ENCODE peak calls at places on chromosomes 3 and 15, in eight cellular contexts. H is astrocyte, Z is uterus, S is neural progenitor cell, T is pancreas, O is colonic mucosa, A is GM23248, R is coronary artery. I is an unnamed sample.

GRCh38 chr15:32919749-32920414 is 202.1 kb downstream of the GREM1 start:
- DNase-seq in H (peak), Z (no peak), S (no peak), T (no peak), O (no peak), A (peak), R (no peak), I (no peak)

GRCh38 chr15:69478259-69478687 is 25.7 kb downstream of the RPLP1 start:
- DNase-seq in H (no peak), Z (peak), S (peak), T (peak), O (peak), A (peak), R (peak), I (peak)

GRCh38 chr3:56702487-56703315 is 19.6 kb upstream of the TASOR start:
- DNase-seq in H (peak), Z (peak), S (peak), T (peak), O (peak), A (peak), R (no peak), I (peak)

GRCh38 chr3:46089237-46090011 is 62.1 kb upstream of the XCR1 start:
- DNase-seq in H (peak), Z (no peak), S (no peak), T (no peak), O (peak), A (peak), R (peak), I (no peak)

GRCh38 chr3:138921316-138922292 is 25.3 kb downstream of the FOXL2 start:
- DNase-seq in H (peak), Z (no peak), S (no peak), T (no peak), O (no peak), A (peak), R (no peak), I (no peak)

GRCh38 chr3:48563382-48563918 is at the start of gene UCN2:
- DNase-seq in H (no peak), Z (no peak), S (no peak), T (no peak), O (no peak), A (peak), R (no peak), I (no peak)

GRCh38 chr15:82043130-82043673 is 2.6 kb downstream of the MEX3B start:
- DNase-seq in H (no peak), Z (no peak), S (peak), T (no peak), O (no peak), A (no peak), R (no peak), I (no peak)

GRCh38 chr3:15647629-15648167 is 46.2 kb downstream of the BTD start:
- DNase-seq in H (peak), Z (no peak), S (no peak), T (peak), O (peak), A (peak), R (no peak), I (peak)

GRCh38 chr3:188697127-188697526 is 474.6 kb upstream of the TPRG1 start:
- DNase-seq in H (no peak), Z (no peak), S (peak), T (no peak), O (no peak), A (no peak), R (no peak), I (no peak)

GRCh38 chr3:133408366-133408765 is 8.5 kb downstream of the BFSP2 start:
- DNase-seq in H (no peak), Z (no peak), S (no peak), T (no peak), O (no peak), A (peak), R (no peak), I (no peak)

GRCh38 chr15:50166216-50166615 is 15.8 kb upstream of the SLC27A2 start:
- DNase-seq in H (peak), Z (no peak), S (no peak), T (no peak), O (no peak), A (peak), R (no peak), I (no peak)

GRCh38 chr3:127637546-127637945 is 8.6 kb downstream of the PODXL2 start:
- DNase-seq in H (no peak), Z (no peak), S (no peak), T (no peak), O (no peak), A (peak), R (no peak), I (peak)

GRCh38 chr15:57820119-57820518 is 113.6 kb downstream of the POLR2M start:
- DNase-seq in H (peak), Z (no peak), S (no peak), T (no peak), O (no peak), A (peak), R (no peak), I (no peak)

GRCh38 chr3:98602078-98602678 is 8.8 kb upstream of the CPOX start:
- DNase-seq in H (peak), Z (peak), S (peak), T (peak), O (no peak), A (peak), R (no peak), I (peak)

GRCh38 chr3:40043444-40043755 is 234.0 kb downstream of the MYRIP start:
- DNase-seq in H (peak), Z (no peak), S (no peak), T (no peak), O (no peak), A (peak), R (no peak), I (no peak)

GRCh38 chr15:55170361-55170760 is 26.4 kb downstream of the RSL24D1 start:
- DNase-seq in H (no peak), Z (no peak), S (no peak), T (no peak), O (no peak), A (no peak), R (no peak), I (no peak)

GRCh38 chr3:43629254-43629653 is 7.4 kb upstream of the ANO10 start:
- DNase-seq in H (no peak), Z (no peak), S (no peak), T (no peak), O (no peak), A (peak), R (no peak), I (no peak)

GRCh38 chr15:99232740-99233139 is 16.6 kb downstream of the TTC23 start:
- DNase-seq in H (no peak), Z (no peak), S (no peak), T (no peak), O (no peak), A (no peak), R (no peak), I (no peak)

GRCh38 chr3:48467110-48467454 is 20.5 kb downstream of the ATRIP start:
- DNase-seq in H (no peak), Z (no peak), S (no peak), T (no peak), O (no peak), A (no peak), R (no peak), I (no peak)

GRCh38 chr15:90465140-90465929 is 64.4 kb upstream of the CRTC3 start:
- DNase-seq in H (peak), Z (no peak), S (no peak), T (no peak), O (no peak), A (peak), R (no peak), I (no peak)

GRCh38 chr15:61000276-61000675 is 228.8 kb downstream of the RORA start:
- DNase-seq in H (no peak), Z (no peak), S (no peak), T (no peak), O (no peak), A (no peak), R (no peak), I (no peak)

GRCh38 chr15:63503739-63504246 is 600 bp upstream of the USP3 start:
- DNase-seq in H (peak), Z (peak), S (no peak), T (peak), O (no peak), A (peak), R (peak), I (peak)

GRCh38 chr3:122392868-122393844 is 9.2 kb downstream of the FAM162A start:
- DNase-seq in H (peak), Z (no peak), S (peak), T (no peak), O (no peak), A (peak), R (no peak), I (peak)

GRCh38 chr3:123113889-123114450 is 47.1 kb downstream of the PDIA5 start:
- DNase-seq in H (no peak), Z (no peak), S (no peak), T (no peak), O (no peak), A (no peak), R (no peak), I (no peak)

GRCh38 chr3:101637461-101637860 is 39.5 kb downstream of the ZBTB11 start:
- DNase-seq in H (no peak), Z (no peak), S (no peak), T (no peak), O (no peak), A (no peak), R (peak), I (no peak)

GRCh38 chr3:173465112-173465511 is 67.6 kb downstream of the NLGN1 start:
- DNase-seq in H (peak), Z (no peak), S (peak), T (no peak), O (no peak), A (peak), R (no peak), I (no peak)

GRCh38 chr3:105823149-105823866 is 45.5 kb downstream of the CBLB start:
- DNase-seq in H (peak), Z (peak), S (no peak), T (no peak), O (no peak), A (peak), R (no peak), I (peak)

GRCh38 chr15:64931381-64931780 is 19.7 kb downstream of the ANKDD1A start:
- DNase-seq in H (no peak), Z (peak), S (no peak), T (no peak), O (no peak), A (no peak), R (no peak), I (no peak)
- H3K4me3 ChIP-seq in H (no peak), Z (no peak), S (no peak), T (no peak), O (no peak), A (no peak), R (no peak), I (no peak)

DNA sequence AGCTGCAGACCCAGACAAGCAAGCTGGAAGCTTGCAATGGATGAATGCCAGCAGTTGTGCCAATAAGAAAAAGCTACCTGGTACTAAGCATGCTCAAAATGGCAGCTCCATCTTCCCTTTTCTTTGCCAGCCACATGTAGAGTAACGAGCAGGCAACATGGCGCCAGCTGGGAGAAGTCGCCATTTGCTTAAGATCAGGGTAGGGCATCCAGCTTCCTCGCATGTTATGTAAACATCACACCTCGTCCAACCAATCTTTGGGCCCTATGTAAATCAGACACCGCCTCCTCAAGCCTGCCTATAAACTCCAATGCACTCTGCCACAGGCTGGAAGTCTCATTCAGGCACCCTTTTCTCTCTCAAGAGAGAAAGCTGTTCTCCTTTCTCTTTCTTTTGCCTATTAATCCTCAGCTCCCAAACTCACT is 973.9 kb downstream of the FHIT start:
- DNase-seq in H (no peak), Z (no peak), S (no peak), T (no peak), O (no peak), A (no peak), R (no peak), I (no peak)
- H3K27ac ChIP-seq in H (no peak), Z (no peak), S (no peak), T (no peak), O (no peak), A (no peak), R (no peak), I (no peak)

GRCh38 chr3:111592941-111593340 is 2.2 kb downstream of the ZBED2 start:
- DNase-seq in H (peak), Z (no peak), S (peak), T (no peak), O (no peak), A (no peak), R (no peak), I (no peak)
- H3K4me3 ChIP-seq in H (no peak), Z (no peak), S (no peak), T (no peak), O (no peak), A (no peak), R (no peak), I (no peak)

GRCh38 chr3:52469001-52469400 is 13.6 kb downstream of the NISCH start:
- DNase-seq in H (no peak), Z (no peak), S (no peak), T (no peak), O (no peak), A (no peak), R (no peak), I (no peak)

GRCh38 chr3:52472239-52472783 is 16.9 kb downstream of the NISCH start:
- DNase-seq in H (no peak), Z (no peak), S (no peak), T (no peak), O (no peak), A (no peak), R (no peak), I (no peak)

GRCh38 chr3:52471371-52472238 is 16.2 kb downstream of the NISCH start:
- DNase-seq in H (no peak), Z (peak), S (peak), T (peak), O (peak), A (peak), R (no peak), I (no peak)

GRCh38 chr3:52473031-52473430 is 17.6 kb downstream of the NISCH start:
- DNase-seq in H (no peak), Z (no peak), S (no peak), T (no peak), O (no peak), A (no peak), R (no peak), I (no peak)

DNA sequence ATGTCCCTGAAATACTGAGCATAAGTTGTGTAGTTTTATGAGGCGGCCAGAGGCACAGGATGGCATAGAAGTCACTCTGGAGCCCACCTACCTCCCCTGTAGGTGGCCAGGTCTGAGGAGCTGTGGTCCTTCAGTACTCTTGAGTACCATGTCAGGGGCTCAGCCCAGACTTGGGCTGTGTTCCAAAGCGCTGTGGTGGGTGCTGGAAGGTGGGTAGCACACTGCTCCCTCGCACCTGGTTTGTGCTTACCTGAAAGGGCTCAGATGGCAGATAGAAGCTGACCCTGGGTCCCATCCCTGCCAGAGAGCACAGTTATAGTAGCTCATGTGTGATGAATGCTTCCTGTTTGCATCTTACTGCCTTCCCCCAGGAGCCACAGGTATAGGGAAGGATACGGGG is 15.5 kb downstream of the NISCH start:
- DNase-seq in H (no peak), Z (no peak), S (no peak), T (no peak), O (no peak), A (no peak), R (no peak), I (no peak)
- H3K27ac ChIP-seq in H (no peak), Z (no peak), S (no peak), T (no peak), O (no peak), A (no peak), R (no peak), I (no peak)

I was measured in small intestine.